ENCODE peak calls at places on chromosome X, in four cellular contexts. Z, W, C and E are unnamed samples.

GRCh38 chrX:118495958-118496762 is 545 bp downstream of the DOCK11 start:
- DNase-seq in Z (no peak), C (peak; percentile 40), W (peak; percentile 64), E (peak; percentile 57)

GRCh38 chrX:115966920-115967319 is 203.6 kb upstream of the AGTR2 start:
- DNase-seq in W (no peak), Z (no peak), C (no peak), E (no peak)

GRCh38 chrX:151384807-151385206 is 12.2 kb upstream of the VMA21 start:
- DNase-seq in C (peak; percentile 20), Z (no peak), W (peak; percentile 60), E (no peak)

GRCh38 chrX:41086627-41086932 is 1.3 kb downstream of the USP9X start:
- DNase-seq in C (no peak), W (no peak), Z (peak; percentile 44), E (no peak)

GRCh38 chrX:82218361-82218760 is 1016.5 kb downstream of the SH3BGRL start:
- DNase-seq in C (no peak), Z (no peak), W (no peak), E (no peak)

GRCh38 chrX:111507931-111508330 is 3.5 kb upstream of the SERTM2 start:
- DNase-seq in W (no peak), C (no peak), Z (no peak), E (no peak)

GRCh38 chrX:107716045-107716684 is 59.4 kb downstream of the TSC22D3 start:
- DNase-seq in C (no peak), W (no peak), Z (peak; percentile 30), E (peak; percentile 35)

GRCh38 chrX:10795721-10796120 is 175.3 kb upstream of the MID1 start:
- DNase-seq in Z (no peak), C (no peak), W (no peak), E (no peak)

GRCh38 chrX:85611926-85612325 is 232.5 kb upstream of the POF1B start:
- DNase-seq in Z (peak; percentile 2), C (no peak), W (no peak), E (no peak)

GRCh38 chrX:150873616-150874015 is 24.9 kb downstream of the CD99L2 start:
- DNase-seq in C (no peak), Z (no peak), W (no peak), E (no peak)

GRCh38 chrX:43560247-43560946 is 95.7 kb upstream of the MAOA start:
- DNase-seq in C (no peak), W (no peak), Z (no peak), E (no peak)

GRCh38 chrX:120564925-120565324 is 4.2 kb upstream of the CUL4B start:
- DNase-seq in Z (no peak), C (no peak), W (no peak), E (no peak)

GRCh38 chrX:69556094-69557011 is 52.2 kb downstream of the NALF2 start:
- DNase-seq in W (peak; percentile 58), Z (peak; percentile 2), C (peak; percentile 45), E (no peak)

GRCh38 chrX:100911731-100912130 is 17.0 kb downstream of the XKRX start:
- DNase-seq in Z (no peak), C (no peak), W (no peak), E (no peak)

GRCh38 chrX:115268421-115268820 is 21.1 kb upstream of the LUZP4 start:
- DNase-seq in Z (peak; percentile 3), C (no peak), W (no peak), E (no peak)

GRCh38 chrX:145818522-145819075 is 970 bp downstream of the SLITRK2 start:
- DNase-seq in W (no peak), Z (no peak), C (no peak), E (no peak)

DNA sequence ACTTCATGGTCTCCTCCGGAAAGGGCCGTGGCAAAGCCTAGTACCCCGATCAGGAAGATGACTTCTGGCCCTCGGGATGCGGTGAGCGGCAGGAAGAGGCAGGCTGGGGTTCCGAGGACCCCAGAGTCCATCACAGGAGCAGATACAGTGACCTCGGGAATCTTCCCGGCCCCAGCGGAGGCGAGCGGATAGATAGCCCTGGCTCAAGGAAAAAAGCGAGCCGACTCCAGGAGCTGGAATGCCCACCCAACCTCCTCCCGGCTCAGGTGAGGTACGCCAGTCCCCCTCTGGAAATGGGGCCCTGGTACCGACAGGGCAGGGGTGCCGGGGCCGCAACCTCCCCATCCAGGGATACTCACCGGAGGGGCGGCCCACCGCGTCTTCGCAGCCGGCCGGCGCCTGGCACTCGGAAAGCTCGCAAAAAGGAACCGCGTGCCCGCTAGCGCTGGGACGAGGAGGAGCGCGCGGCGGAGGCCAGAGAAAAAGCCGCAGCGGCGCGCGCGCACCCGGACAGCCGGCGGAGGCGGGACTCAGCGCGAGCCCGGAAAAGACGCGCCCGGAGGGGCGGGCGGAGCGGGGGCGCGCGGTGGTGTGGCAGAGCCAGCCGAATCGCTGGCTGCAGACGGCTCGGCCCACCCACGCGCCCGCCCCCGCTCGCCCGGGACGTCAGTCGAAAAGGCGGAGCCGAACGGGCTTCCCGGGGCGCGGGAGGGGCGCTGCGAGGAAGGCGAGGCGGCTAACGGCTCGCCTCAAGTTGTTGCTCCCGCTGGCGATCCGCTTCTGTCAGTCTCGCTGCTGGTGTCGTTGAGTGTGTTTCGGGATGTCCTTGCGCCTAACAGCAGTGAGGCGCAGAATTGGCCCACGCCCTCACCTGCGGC is at the start of gene ACSL4:
- DNase-seq in W (peak; percentile 89), C (peak; percentile 83), Z (peak; percentile 65), E (peak; percentile 90)
- TF ChIP-seq POLR2A in W (peak; percentile 63), C (no peak), Z (no peak), E (peak; percentile 58)

GRCh38 chrX:55132416-55132815 is 43.6 kb downstream of the PAGE2 start:
- DNase-seq in Z (no peak), W (no peak), C (no peak), E (no peak)

DNA sequence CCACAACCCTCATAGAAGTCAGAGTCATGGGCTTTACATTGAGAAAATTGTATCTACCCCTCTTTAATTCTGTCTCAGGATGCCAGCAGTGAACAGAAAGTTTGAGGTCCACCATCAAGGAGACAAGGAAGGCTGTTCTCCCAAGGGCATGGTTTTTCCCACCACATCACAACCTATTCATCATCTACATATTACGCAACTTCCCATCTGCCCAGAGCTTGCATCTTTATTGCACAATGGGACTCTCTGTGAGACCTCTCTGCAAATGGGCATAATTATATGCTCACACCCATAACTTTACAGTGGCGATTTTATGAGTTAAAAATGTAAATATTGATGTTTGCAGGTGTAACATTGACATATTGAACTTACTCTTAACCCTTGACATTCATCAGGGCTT is 38.9 kb downstream of the PAGE2 start:
- DNase-seq in Z (no peak), C (no peak), W (no peak), E (no peak)
- H3K4me3 ChIP-seq in Z (no peak overlapping the region), C (no peak overlapping the region), W (no peak overlapping the region), E (no peak overlapping the region)

DNA sequence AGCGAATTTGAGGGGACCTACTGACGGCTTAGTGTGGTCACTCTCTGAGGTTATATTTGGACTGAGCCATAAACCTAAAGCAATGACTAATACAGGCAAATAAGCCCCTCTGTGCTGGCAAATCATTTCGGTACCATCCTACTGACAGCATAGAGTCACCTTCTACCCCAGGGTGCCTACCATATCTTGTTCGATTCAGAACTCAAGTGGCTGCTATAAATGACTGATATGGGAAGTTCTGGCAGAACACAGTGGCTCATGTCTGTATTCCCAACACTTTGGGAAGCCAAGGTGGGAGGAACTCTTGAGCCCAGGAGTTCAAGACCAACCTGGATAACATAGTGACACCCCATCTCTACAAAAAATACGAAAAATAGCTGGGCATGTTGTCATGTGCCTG is 226.1 kb upstream of the MBNL3 start:
- DNase-seq in C (no peak), W (no peak), Z (no peak), E (no peak)
- H3K4me1 ChIP-seq in C (no peaks in the 10 kb centered on the region), W (no peaks in the 10 kb centered on the region), Z (no peaks in the 10 kb centered on the region), E (no peaks in the 10 kb centered on the region)

DNA sequence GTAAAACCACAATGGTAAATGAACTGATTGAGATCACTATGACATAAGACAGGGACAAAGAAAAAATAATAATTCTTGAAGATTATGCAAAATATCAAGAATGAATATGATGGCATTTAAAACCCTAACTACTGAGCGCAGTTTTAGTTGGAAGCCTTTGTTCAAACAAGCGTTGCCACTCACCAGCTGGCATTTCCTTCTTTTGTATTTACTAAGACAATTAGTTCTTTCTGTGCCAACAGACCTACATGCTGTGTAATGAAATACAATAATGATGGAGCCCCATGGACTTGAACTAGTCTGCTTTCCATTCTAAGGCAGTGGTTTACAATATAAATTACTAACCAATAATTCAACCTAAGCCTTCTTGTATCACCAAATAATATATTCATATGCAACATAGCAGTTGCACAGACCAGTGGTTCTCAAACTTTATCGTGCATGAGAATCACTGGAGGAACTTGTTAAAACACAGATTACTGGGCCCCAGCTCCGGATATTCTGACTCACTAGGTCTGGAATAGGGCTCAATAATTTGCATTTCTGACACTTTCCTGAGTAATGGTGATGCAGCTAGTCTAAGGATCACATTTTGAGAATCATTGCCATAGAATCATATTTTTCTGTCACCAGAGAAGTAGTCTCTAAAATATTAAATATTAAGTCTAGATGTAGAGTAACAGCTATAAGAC is 196.4 kb upstream of the MAGEB18 start:
- DNase-seq in Z (no peak), W (no peak), C (no peak), E (no peak)
- TF ChIP-seq POLR2A in Z (no peak), W (no peak), C (no peak), E (no peak)

GRCh38 chrX:48507246-48507645 is 1.5 kb upstream of the PORCN start:
- DNase-seq in Z (no peak), C (no peak), W (no peak), E (no peak)

GRCh38 chrX:48508400-48509244 is at the start of gene PORCN:
- DNase-seq in C (peak; percentile 79), W (peak; percentile 83), Z (peak; percentile 80), E (peak; percentile 88)

GRCh38 chrX:48505481-48505880 is 3.3 kb upstream of the PORCN start:
- DNase-seq in Z (no peak), C (no peak), W (no peak), E (no peak)

GRCh38 chrX:48509245-48509590 is 426 bp downstream of the PORCN start:
- DNase-seq in W (no peak), C (no peak), Z (no peak), E (no peak)

DNA sequence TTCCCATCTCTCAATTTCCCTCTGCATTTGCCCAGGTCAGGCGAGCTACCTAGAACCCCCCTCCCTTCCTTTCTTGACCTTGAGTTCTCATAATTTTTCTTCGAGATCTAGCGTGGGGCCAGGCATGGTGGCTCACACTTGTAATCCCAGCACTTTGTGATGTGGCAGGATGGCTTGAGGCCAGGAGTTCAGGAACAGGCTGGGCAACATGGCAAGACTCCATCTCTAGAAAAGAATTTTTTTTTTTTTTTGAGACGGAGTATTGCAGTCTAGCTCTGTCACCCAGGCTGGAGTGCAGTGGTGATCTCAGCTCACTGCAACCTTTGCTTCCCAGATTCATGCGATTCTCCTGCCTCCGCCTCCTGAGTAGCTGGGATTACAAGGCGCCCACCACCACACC is 4.5 kb upstream of the PORCN start:
- DNase-seq in Z (no peak), W (no peak), C (no peak), E (no peak)
- H3K4me3 ChIP-seq in Z (no peak overlapping the region), W (no peak overlapping the region), C (no peak overlapping the region), E (no peak overlapping the region)